ENCODE peak calls at places on chromosome 14, in six cellular contexts. F, T, B, N, K and Q are unnamed samples.

GRCh38 chr14:89625208-89625987 is 208.4 kb upstream of the FOXN3 start:
- DNase-seq in N (no peak), K (no peak), B (no peak), T (no peak), F (no peak), Q (no peak)

GRCh38 chr14:98501335-98501734 is 770.7 kb downstream of the BCL11B start:
- DNase-seq in K (no peak), N (no peak), B (no peak), F (no peak), T (no peak), Q (no peak)

GRCh38 chr14:34043627-34044372 is 92.9 kb upstream of the EGLN3 start:
- DNase-seq in N (no peak), B (no peak), T (peak), F (peak), K (no peak), Q (no peak)

GRCh38 chr14:73153272-73153671 is 17.0 kb downstream of the PSEN1 start:
- DNase-seq in K (no peak), N (no peak), T (no peak), F (no peak), B (no peak), Q (no peak)

GRCh38 chr14:98370352-98370751 is 901.6 kb downstream of the BCL11B start:
- DNase-seq in F (no peak), N (no peak), T (no peak), K (no peak), B (no peak), Q (no peak)

GRCh38 chr14:44291516-44291915 is 215.6 kb downstream of the FSCB start:
- DNase-seq in K (no peak), N (no peak), F (no peak), B (no peak), T (no peak), Q (no peak)

GRCh38 chr14:54549862-54550261 is 17.1 kb upstream of the SAMD4A start:
- DNase-seq in T (no peak), B (no peak), K (no peak), N (no peak), F (no peak), Q (no peak)

GRCh38 chr14:72788255-72788654 is 105.6 kb downstream of the DPF3 start:
- DNase-seq in B (no peak), N (no peak), F (no peak), K (no peak), T (no peak), Q (no peak)

GRCh38 chr14:75197338-75197737 is 20.9 kb upstream of the TMED10 start:
- DNase-seq in N (no peak), F (no peak), T (no peak), B (no peak), K (no peak), Q (peak)

GRCh38 chr14:94615823-94616570 is 3.8 kb downstream of the SERPINA3 start:
- DNase-seq in F (no peak), T (no peak), N (no peak), B (no peak), K (no peak), Q (no peak)

GRCh38 chr14:102345232-102345631 is 17.5 kb downstream of the CINP start:
- DNase-seq in F (no peak), B (no peak), K (no peak), T (no peak), N (no peak), Q (no peak)

GRCh38 chr14:75615200-75615599 is 36.8 kb downstream of the FLVCR2 start:
- DNase-seq in F (no peak), B (no peak), T (no peak), K (no peak), N (no peak), Q (no peak)

GRCh38 chr14:55136241-55136640 is 7.2 kb downstream of the LGALS3 start:
- DNase-seq in B (no peak), F (no peak), T (no peak), N (no peak), K (no peak), Q (no peak)

GRCh38 chr14:95695913-95696312 is 9.7 kb downstream of the TCL1B start:
- DNase-seq in T (no peak), F (no peak), B (no peak), N (no peak), K (peak), Q (no peak)

GRCh38 chr14:26401170-26401968 is 196.5 kb downstream of the NOVA1 start:
- DNase-seq in B (no peak), K (no peak), T (no peak), F (no peak), N (no peak), Q (no peak)

DNA sequence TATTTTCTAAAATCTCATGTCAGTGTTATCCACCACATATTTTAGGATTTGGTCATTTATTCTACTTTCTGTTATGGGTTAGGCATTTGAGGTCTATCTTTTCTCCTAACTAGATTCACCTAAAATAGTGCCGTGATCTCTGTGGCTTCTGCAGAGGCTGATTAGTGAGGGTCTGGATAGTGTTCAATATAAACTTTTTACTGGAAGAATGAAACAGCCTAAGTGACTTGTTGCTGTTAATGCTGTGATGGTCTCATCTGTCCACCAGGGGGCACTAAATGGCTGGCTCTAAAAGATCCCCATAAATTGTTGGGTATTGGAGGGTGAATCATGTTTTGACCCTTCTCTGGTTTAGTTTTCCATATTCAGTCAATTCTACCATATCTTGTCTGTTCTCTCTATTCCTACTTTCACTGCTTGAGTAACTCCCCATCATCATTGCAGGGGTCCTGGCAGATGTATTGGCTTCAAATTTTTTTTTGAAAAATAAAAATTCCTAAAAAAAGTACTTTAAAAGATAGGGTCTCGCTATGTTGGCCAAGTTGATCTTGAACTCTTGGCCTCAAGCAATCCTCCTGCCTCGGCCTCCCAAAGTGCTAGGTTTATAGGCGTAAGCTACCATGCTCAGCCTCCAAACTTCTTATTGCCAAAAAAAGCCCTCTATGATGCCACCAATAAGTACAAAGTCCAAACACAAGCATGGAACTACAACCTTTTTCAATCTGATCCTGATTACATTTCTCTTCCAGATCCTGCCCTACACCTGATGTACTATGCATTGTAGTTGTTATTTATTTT is 6.9 kb downstream of the PABPN1 start:
- DNase-seq in B (peak), K (no peak), F (peak), T (peak), N (peak), Q (peak)
- TF ChIP-seq POLR2A in B (no peak), K (no peak), F (peak), T (no peak), N (no peak), Q (no peak)

GRCh38 chr14:68396411-68396930 is 396.4 kb downstream of the ZFP36L1 start:
- DNase-seq in B (no peak), N (no peak), T (no peak), F (no peak), K (no peak), Q (no peak)
- TF ChIP-seq POLR2A in B (no peak), N (no peak), T (no peak), F (no peak), K (no peak), Q (no peak)

DNA sequence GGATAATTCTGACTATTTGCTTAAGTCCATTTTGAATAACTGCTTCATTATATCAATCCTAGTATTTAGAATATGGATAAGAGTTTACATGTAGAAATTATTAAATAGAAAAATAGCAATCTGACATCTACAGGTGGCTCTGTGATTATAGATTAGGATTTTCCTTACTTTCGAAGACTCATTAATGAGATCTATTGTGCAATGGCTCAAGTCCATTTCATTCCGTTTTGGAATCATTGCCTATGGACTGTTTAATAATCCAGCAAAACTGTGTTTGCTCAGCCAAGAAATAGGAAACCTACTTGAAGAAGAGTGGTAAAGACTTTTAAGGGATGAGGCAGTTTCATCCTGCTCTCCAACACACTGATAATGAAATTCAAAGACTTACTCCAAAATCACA is 67.8 kb upstream of the SSTR1 start:
- DNase-seq in B (no peak), F (no peak), T (no peak), K (no peak), N (no peak), Q (no peak)
- TF ChIP-seq POLR2A in B (no peak), F (no peak), T (no peak), K (no peak), N (no peak), Q (no peak)

GRCh38 chr14:77097689-77098469 is at the start of gene CIPC:
- DNase-seq in K (peak), T (peak), F (peak), B (peak), N (peak), Q (peak)
- TF ChIP-seq POLR2A in K (no peak), T (peak), F (no peak), B (peak), N (peak), Q (peak)

GRCh38 chr14:22589096-22589839 is at the start of gene DAD1:
- DNase-seq in N (peak), B (peak), T (peak), F (peak), K (peak), Q (peak)
- TF ChIP-seq POLR2A in N (peak), B (peak), T (peak), F (peak), K (peak), Q (peak)

GRCh38 chr14:58637391-58638230 is at the start of gene DACT1:
- DNase-seq in B (no peak), K (no peak), T (peak), N (peak), F (peak), Q (peak)
- TF ChIP-seq POLR2A in B (peak), K (no peak), T (peak), N (no peak), F (no peak), Q (no peak)